ENCODE peak calls at places on chromosomes 16 and 17, in nine cellular contexts. A, R, I, E, J, M, G, C and K are unnamed samples. For H3K36me3, the result is how much of the 10 kb centered on the place peaks cover.

GRCh38 chr17:46730679-46731078 is 87.8 kb downstream of the WNT3 start:
- DNase-seq in A (no peak), R (no peak), I (no peak), E (no peak), J (no peak), M (no peak), G (no peak), C (no peak), K (no peak)

GRCh38 chr16:86942469-86943175 is 364.3 kb downstream of the FOXL1 start:
- DNase-seq in A (peak), R (no peak), I (no peak), E (no peak), J (no peak), M (no peak), G (no peak), C (peak), K (no peak)

GRCh38 chr17:7496470-7497227 is 12.5 kb downstream of the POLR2A start:
- DNase-seq in A (no peak), R (no peak), I (no peak), E (no peak), J (no peak), M (no peak), G (no peak), C (no peak), K (no peak)

GRCh38 chr17:79970576-79971068 is 65.0 kb downstream of the TBC1D16 start:
- DNase-seq in A (no peak), R (peak), I (peak), E (no peak), J (peak), M (peak), G (peak), C (peak), K (no peak)

GRCh38 chr17:44170499-44171201 is at the start of gene ASB16:
- DNase-seq in A (no peak), R (no peak), I (no peak), E (no peak), J (no peak), M (peak), G (no peak), C (peak), K (no peak)

GRCh38 chr16:50853329-50853728 is 111.4 kb downstream of the CYLD start:
- DNase-seq in A (no peak), R (no peak), I (no peak), E (no peak), J (no peak), M (no peak), G (no peak), C (no peak), K (no peak)

GRCh38 chr16:18945233-18945632 is 19.0 kb upstream of the SMG1 start:
- DNase-seq in A (no peak), R (no peak), I (no peak), E (no peak), J (no peak), M (peak), G (no peak), C (no peak), K (no peak)

GRCh38 chr16:68059804-68060203 is 25.4 kb upstream of the NFATC3 start:
- DNase-seq in A (no peak), R (no peak), I (no peak), E (no peak), J (no peak), M (no peak), G (no peak), C (no peak), K (no peak)

GRCh38 chr16:51939371-51940005 is 607.5 kb downstream of the TOX3 start:
- DNase-seq in A (no peak), R (no peak), I (no peak), E (no peak), J (no peak), M (peak), G (no peak), C (no peak), K (no peak)

GRCh38 chr16:65572156-65572555 is 450.3 kb upstream of the CDH11 start:
- DNase-seq in A (peak), R (no peak), I (no peak), E (peak), J (peak), M (no peak), G (no peak), C (peak), K (peak)

GRCh38 chr17:79944251-79944812 is 91.3 kb downstream of the TBC1D16 start:
- DNase-seq in A (no peak), R (no peak), I (no peak), E (no peak), J (no peak), M (no peak), G (peak), C (no peak), K (no peak)

GRCh38 chr17:38967290-38967738 is at the start of gene FBXO47:
- DNase-seq in A (peak), R (peak), I (peak), E (peak), J (peak), M (peak), G (peak), C (peak), K (peak)

GRCh38 chr16:20051147-20051546 is 22.5 kb downstream of the GPR139 start:
- DNase-seq in A (no peak), R (no peak), I (no peak), E (no peak), J (no peak), M (no peak), G (no peak), C (no peak), K (no peak)

GRCh38 chr16:5377280-5377898 is 279.8 kb upstream of the EEF2KMT start:
- DNase-seq in A (no peak), R (no peak), I (no peak), E (no peak), J (no peak), M (no peak), G (no peak), C (no peak), K (no peak)

GRCh38 chr17:7111784-7112526 is 2.7 kb downstream of the ASGR2 start:
- DNase-seq in A (no peak), R (no peak), I (no peak), E (no peak), J (no peak), M (peak), G (no peak), C (no peak), K (no peak)

GRCh38 chr16:57354311-57354710 is 4.3 kb upstream of the CCL22 start:
- DNase-seq in A (no peak), R (no peak), I (no peak), E (no peak), J (no peak), M (no peak), G (no peak), C (no peak), K (no peak)

GRCh38 chr16:57357330-57358151 is 1.0 kb upstream of the CCL22 start:
- DNase-seq in A (no peak), R (no peak), I (no peak), E (no peak), J (no peak), M (no peak), G (no peak), C (no peak), K (no peak)

GRCh38 chr16:57358527-57359095 is at the start of gene CCL22:
- DNase-seq in A (no peak), R (no peak), I (no peak), E (no peak), J (no peak), M (no peak), G (no peak), C (no peak), K (no peak)

GRCh38 chr16:57355898-57356414 is 2.6 kb upstream of the CCL22 start:
- DNase-seq in A (no peak), R (no peak), I (no peak), E (no peak), J (no peak), M (no peak), G (no peak), C (no peak), K (no peak)

GRCh38 chr16:57356547-57356946 is 2.0 kb upstream of the CCL22 start:
- DNase-seq in A (no peak), R (no peak), I (no peak), E (no peak), J (no peak), M (no peak), G (no peak), C (no peak), K (no peak)
- H3K36me3 ChIP-seq in A (under half), R (under half), I (under half), E (under half), J (under half), M (under half), G (under half), C (under half), K (under half)

GRCh38 chr16:2966803-2967184 is 2.4 kb upstream of the PAQR4 start:
- DNase-seq in A (no peak), R (no peak), I (peak), E (no peak), J (peak), M (peak), G (peak), C (no peak), K (no peak)
- TF ChIP-seq CTCF in A (no peak), R (no peak), I (no peak), E (no peak), J (no peak), M (peak), G (peak), C (no peak), K (peak)

GRCh38 chr17:4209611-4210010 is 54.2 kb downstream of the ANKFY1 start:
- DNase-seq in A (no peak), R (no peak), I (no peak), E (no peak), J (no peak), M (no peak), G (no peak), C (no peak), K (no peak)
- H3K36me3 ChIP-seq in A (under half), R (half or more), I (under half), E (under half), J (under half), M (under half), G (half or more), C (under half), K (under half)

DNA sequence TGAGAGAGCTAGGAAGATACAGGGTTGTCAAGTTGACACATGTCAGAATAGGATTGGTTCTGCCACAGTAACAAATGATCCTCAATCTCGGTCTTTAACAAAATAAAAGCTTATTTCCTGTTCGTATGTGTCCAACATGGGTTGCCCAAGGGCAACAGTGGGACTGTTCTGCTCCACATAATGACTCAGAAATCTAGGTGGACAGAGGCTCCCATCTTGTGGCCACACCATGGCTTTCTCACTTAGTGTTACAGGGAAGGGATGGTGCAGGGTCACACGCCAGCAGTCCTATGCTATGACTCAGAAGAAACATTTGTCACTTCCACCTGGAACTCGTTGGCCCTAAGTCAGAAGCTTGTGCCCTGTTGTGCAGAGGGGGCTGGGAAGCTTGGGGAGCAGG is 364.9 kb downstream of the SNX29 start:
- DNase-seq in A (peak), R (no peak), I (no peak), E (peak), J (no peak), M (no peak), G (no peak), C (peak), K (peak)
- TF ChIP-seq CTCF in A (peak), R (no peak), I (no peak), E (no peak), J (no peak), M (no peak), G (no peak), C (no peak), K (peak)

GRCh38 chr16:89541792-89542191 is 18.7 kb upstream of the RPL13 start:
- DNase-seq in A (no peak), R (no peak), I (no peak), E (no peak), J (no peak), M (no peak), G (no peak), C (no peak), K (no peak)
- H3K36me3 ChIP-seq in A (under half), R (under half), I (under half), E (under half), J (under half), M (under half), G (half or more), C (under half), K (under half)

GRCh38 chr16:58513874-58514273 is 1.4 kb upstream of the SETD6 start:
- DNase-seq in A (no peak), R (no peak), I (no peak), E (no peak), J (no peak), M (no peak), G (no peak), C (no peak), K (no peak)

GRCh38 chr16:58518083-58518979 is 3.0 kb downstream of the SETD6 start:
- DNase-seq in A (no peak), R (no peak), I (no peak), E (no peak), J (no peak), M (no peak), G (no peak), C (no peak), K (no peak)

GRCh38 chr16:58515871-58516767 is 802 bp downstream of the SETD6 start:
- DNase-seq in A (no peak), R (peak), I (peak), E (no peak), J (peak), M (peak), G (peak), C (no peak), K (no peak)

GRCh38 chr16:58516768-58517107 is 1.4 kb downstream of the SETD6 start:
- DNase-seq in A (no peak), R (no peak), I (no peak), E (no peak), J (no peak), M (no peak), G (no peak), C (no peak), K (no peak)

DNA sequence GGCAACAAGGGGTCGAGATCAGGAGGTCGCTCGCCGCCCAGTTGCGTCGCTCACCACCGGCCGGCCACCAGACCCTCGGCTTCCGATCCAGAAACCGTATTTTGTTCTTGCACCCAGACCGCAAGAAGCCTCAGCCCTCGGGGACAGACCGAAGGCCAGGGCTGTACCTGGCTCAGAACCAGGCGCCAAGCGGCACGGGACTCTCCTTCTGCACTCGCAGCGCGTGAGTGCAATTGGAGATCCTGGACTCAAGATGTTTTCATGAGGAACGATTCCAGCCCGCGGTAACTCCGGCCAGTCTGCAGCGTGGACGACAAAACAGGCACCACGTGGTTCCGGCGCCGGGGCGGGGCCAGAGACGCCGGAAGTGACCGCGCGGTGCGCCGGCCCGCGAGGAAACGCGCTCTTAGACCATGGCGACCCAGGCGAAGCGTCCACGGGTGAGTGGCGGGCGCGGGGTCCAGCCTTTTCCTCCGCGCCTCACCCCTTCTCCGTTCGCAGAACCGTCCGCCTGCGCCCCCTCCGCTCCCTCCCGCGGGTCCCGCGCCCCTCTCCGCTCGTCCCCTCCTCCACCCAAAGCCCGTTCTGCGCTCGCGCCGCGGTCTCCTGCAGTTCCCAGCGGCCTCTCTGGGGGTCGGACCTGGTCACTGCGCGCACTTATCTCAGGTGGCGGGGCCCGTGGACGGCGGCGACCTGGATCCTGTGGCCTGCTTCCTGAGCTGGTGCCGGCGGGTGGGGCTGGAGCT is at the start of gene SETD6:
- DNase-seq in A (peak), R (peak), I (peak), E (peak), J (peak), M (peak), G (peak), C (peak), K (peak)
- TF ChIP-seq CTCF in A (peak), R (no peak), I (peak), E (peak), J (peak), M (no peak), G (peak), C (peak), K (peak)

DNA sequence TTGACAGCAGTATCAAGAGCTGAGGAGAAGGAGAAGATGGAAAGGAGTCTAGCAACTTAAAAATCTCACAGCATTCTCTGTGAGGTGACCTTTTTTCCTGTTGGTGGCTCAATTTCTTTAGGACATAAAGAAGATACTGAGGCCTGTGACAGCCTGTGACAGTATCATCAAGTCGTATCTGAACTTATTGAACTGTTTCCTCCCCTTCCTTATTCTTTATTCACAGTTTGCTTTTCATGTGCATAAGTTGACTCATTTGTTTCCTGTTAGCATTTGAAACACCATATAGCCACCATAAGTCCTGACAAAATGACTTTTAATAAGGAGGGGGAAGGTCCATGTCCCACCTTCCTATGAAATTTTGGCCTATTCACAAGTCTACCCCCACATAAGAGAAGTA is 8.8 kb downstream of the UNK start:
- DNase-seq in A (no peak), R (no peak), I (no peak), E (no peak), J (no peak), M (no peak), G (no peak), C (no peak), K (no peak)
- H3K36me3 ChIP-seq in A (under half), R (half or more), I (under half), E (under half), J (under half), M (under half), G (under half), C (under half), K (under half)

DNA sequence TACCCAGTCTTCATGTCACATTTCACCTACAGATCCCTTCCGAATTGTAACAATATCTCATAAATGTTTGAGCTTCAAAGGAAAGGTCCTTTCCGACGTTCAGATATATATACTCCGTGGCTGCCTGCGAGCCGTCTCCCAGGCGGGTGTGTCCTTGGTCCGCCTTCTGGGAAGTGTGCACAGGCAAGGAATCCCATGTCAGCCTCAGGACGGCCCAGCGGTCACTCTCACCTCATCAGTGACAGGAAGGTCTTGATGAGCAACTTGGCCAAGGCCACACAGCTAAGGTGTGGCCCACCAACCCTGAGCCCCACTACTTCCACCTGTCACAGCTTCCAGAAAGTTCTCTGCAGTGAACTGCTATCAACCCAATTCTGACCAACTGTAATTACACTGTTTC is 4.3 kb downstream of the LMF1 start:
- DNase-seq in A (no peak), R (no peak), I (no peak), E (no peak), J (no peak), M (no peak), G (no peak), C (no peak), K (no peak)
- TF ChIP-seq CTCF in A (no peak), R (no peak), I (no peak), E (no peak), J (no peak), M (no peak), G (no peak), C (no peak), K (no peak)

DNA sequence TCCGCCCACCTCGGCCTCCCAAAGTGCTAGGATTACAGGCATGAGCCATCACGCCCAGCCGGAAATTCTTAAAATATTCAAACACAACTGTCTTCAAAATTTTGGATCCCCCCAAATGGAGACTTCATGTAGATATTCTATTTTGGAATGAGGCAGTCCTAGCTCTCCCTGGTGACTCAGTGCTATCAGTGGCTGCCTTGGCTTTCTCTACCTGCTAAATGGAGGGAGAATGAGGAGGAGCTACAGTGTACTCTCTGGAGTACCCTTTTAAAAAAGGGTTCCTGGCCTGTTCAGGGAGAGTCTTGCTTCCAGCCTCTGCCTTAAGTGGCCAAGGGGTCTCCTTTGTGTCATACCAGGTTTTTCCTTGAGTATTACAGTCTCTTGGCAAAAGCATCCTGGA is 10.8 kb downstream of the ALKBH5 start:
- DNase-seq in A (no peak), R (no peak), I (no peak), E (no peak), J (no peak), M (no peak), G (no peak), C (no peak), K (no peak)
- H3K36me3 ChIP-seq in A (under half), R (half or more), I (under half), E (under half), J (under half), M (under half), G (half or more), C (under half), K (under half)

GRCh38 chr17:57121308-57122042 is 36.4 kb downstream of the AKAP1 start:
- DNase-seq in A (peak), R (peak), I (no peak), E (no peak), J (peak), M (peak), G (no peak), C (peak), K (no peak)
- TF ChIP-seq CTCF in A (peak), R (peak), I (peak), E (peak), J (peak), M (peak), G (peak), C (peak), K (peak)